ENCODE peak calls at places on chromosomes 7 and 10, in nine cellular contexts. X is right atrium auricular region, S is fibroblast of lung, D is uterus, A is transverse colon, K is IMR-90, B is pancreas, P is H1, T is tibial nerve. O is an unnamed sample.

GRCh38 chr7:106947244-106947728 is 82.2 kb downstream of the PIK3CG start:
- DNase-seq in X (peak; percentile 72), S (peak; percentile 57), D (peak; percentile 45), A (peak; percentile 44), K (peak; percentile 83), B (no peak), P (no peak), T (peak; percentile 38), O (no peak)

GRCh38 chr10:1413256-1413655 is 324.1 kb downstream of the ADARB2 start:
- DNase-seq in X (peak; percentile 11), S (no peak), D (no peak), A (no peak), K (no peak), B (no peak), P (no peak), T (no peak), O (no peak)

GRCh38 chr7:135204876-135205275 is 6.5 kb downstream of the WDR91 start:
- DNase-seq in X (no peak), S (peak; percentile 52), D (no peak), A (no peak), K (no peak), B (peak; percentile 67), P (no peak), T (no peak), O (no peak)

GRCh38 chr7:129169171-129169643 is 19.2 kb upstream of the SMO start:
- DNase-seq in X (no peak), S (peak; percentile 53), D (peak; percentile 46), A (peak; percentile 53), K (no peak), B (peak; percentile 50), P (peak; percentile 84), T (peak; percentile 37), O (no peak)

GRCh38 chr10:88245974-88246511 is 337.1 kb downstream of the RNLS start:
- DNase-seq in X (no peak), S (peak; percentile 89), D (peak; percentile 57), A (no peak), K (peak; percentile 76), B (no peak), P (no peak), T (no peak), O (no peak)

GRCh38 chr7:135837675-135838074 is 89.1 kb upstream of the FAM180A start:
- DNase-seq in X (no peak), S (no peak), D (no peak), A (no peak), K (no peak), B (no peak), P (no peak), T (no peak), O (no peak)

GRCh38 chr7:130446285-130446684 is 5.5 kb upstream of the CEP41 start:
- DNase-seq in X (no peak), S (no peak), D (no peak), A (no peak), K (no peak), B (no peak), P (no peak), T (no peak), O (no peak)

GRCh38 chr10:28429573-28430216 is 103.2 kb upstream of the WAC start:
- DNase-seq in X (no peak), S (peak; percentile 10), D (no peak), A (no peak), K (peak; percentile 3), B (no peak), P (peak; percentile 33), T (no peak), O (no peak)

GRCh38 chr7:158538156-158538946 is 49.3 kb downstream of the PTPRN2 start:
- DNase-seq in X (no peak), S (no peak), D (no peak), A (no peak), K (no peak), B (no peak), P (no peak), T (no peak), O (no peak)
- H3K9me3 ChIP-seq in X (no peaks in the 10 kb centered on the region), S (no peaks in the 10 kb centered on the region), D (no peaks in the 10 kb centered on the region), A (no peaks in the 10 kb centered on the region), K (peaks cover 44% of the 10 kb centered on the region), B (no peaks in the 10 kb centered on the region), P (peaks cover 4% of the 10 kb centered on the region), T (no peaks in the 10 kb centered on the region), O (no peaks in the 10 kb centered on the region)

GRCh38 chr7:158241919-158242318 is 345.7 kb downstream of the PTPRN2 start:
- DNase-seq in X (no peak), S (no peak), D (no peak), A (no peak), K (no peak), B (no peak), P (no peak), T (no peak), O (no peak)
- H3K9me3 ChIP-seq in X (no peaks in the 10 kb centered on the region), S (no peaks in the 10 kb centered on the region), D (no peaks in the 10 kb centered on the region), A (no peaks in the 10 kb centered on the region), K (peaks cover 50% of the 10 kb centered on the region), B (no peaks in the 10 kb centered on the region), P (peaks cover 56% of the 10 kb centered on the region), T (no peaks in the 10 kb centered on the region), O (no peaks in the 10 kb centered on the region)

GRCh38 chr7:41752615-41753014 is 49.7 kb upstream of the INHBA start:
- DNase-seq in X (no peak), S (no peak), D (no peak), A (no peak), K (no peak), B (no peak), P (no peak), T (no peak), O (no peak)

GRCh38 chr7:41756783-41757182 is 53.9 kb upstream of the INHBA start:
- DNase-seq in X (no peak), S (no peak), D (no peak), A (no peak), K (no peak), B (no peak), P (no peak), T (no peak), O (no peak)

GRCh38 chr7:41758321-41758720 is 55.4 kb upstream of the INHBA start:
- DNase-seq in X (no peak), S (no peak), D (no peak), A (no peak), K (no peak), B (no peak), P (no peak), T (no peak), O (no peak)

GRCh38 chr7:41754046-41754445 is 51.2 kb upstream of the INHBA start:
- DNase-seq in X (no peak), S (peak; percentile 36), D (no peak), A (no peak), K (peak; percentile 15), B (no peak), P (no peak), T (no peak), O (no peak)

DNA sequence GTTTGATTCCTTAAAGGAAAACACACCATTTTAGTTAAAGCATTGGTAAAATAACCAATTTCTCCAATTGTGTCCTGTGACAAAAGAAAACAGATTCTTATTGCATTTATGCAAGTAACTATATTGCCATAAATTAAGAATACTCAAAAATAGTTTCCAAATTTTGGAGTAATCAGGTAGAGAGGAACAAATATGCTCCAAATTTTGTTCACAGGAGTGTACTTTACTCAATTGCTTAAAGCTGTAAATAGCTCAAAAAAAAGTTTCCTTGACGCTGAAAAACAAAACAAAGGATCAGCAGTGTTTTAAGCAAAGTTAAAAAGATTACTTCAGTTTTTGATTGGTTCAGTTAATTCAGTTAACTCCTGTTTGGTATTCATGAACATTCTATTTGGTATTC is 52.2 kb upstream of the INHBA start:
- DNase-seq in X (no peak), S (no peak), D (no peak), A (no peak), K (no peak), B (no peak), P (no peak), T (no peak), O (no peak)
- H3K9me3 ChIP-seq in X (peaks cover 14% of the 10 kb centered on the region), S (no peaks in the 10 kb centered on the region), D (no peaks in the 10 kb centered on the region), A (peaks cover 16% of the 10 kb centered on the region), K (peaks cover 7% of the 10 kb centered on the region), B (no peaks in the 10 kb centered on the region), P (peaks cover 23% of the 10 kb centered on the region), T (peaks cover 3% of the 10 kb centered on the region), O (no peaks in the 10 kb centered on the region)

GRCh38 chr7:157905740-157906461 is 569.1 kb downstream of the DNAJB6 start:
- DNase-seq in X (no peak), S (no peak), D (no peak), A (no peak), K (no peak), B (no peak), P (peak; percentile 59), T (no peak), O (no peak)
- H3K9me3 ChIP-seq in X (no peaks in the 10 kb centered on the region), S (no peaks in the 10 kb centered on the region), D (no peaks in the 10 kb centered on the region), A (no peaks in the 10 kb centered on the region), K (peaks cover 56% of the 10 kb centered on the region), B (no peaks in the 10 kb centered on the region), P (no peaks in the 10 kb centered on the region), T (no peaks in the 10 kb centered on the region), O (no peaks in the 10 kb centered on the region)

DNA sequence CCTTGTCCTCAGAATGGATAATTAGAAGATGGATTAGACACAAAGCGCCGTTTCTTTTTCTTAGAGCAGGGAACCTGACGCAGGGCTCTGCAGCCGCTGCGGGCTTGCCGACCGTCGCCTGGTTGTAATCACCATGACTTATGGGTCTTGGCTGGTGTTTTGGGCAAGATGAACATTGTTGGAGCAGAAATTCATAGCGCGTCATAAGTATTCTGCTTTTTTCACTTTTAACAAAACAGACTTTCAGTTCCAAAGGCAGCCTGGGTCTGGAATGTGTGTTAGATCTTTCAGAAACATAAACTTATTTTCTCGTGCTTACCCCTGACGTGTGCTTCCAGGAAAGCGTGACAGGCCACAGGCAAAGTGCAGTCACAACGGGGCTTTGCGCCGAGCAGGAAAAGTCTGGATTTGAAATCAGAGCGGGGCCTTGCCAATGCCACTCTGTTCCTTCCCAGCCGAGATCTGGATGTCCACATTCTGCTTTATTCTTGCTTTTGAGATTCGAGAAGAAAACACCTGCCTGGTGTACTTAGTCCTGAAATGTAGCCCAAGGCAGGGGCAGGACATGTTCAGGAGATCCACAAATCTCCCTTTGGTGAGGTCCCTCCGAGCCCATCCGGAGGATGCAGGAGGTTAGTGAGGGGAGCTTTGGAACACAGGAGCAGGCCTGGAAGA is 49.3 kb upstream of the EBF3 start:
- DNase-seq in X (peak; percentile 32), S (no peak), D (no peak), A (no peak), K (no peak), B (no peak), P (no peak), T (no peak), O (no peak)
- H3K9me3 ChIP-seq in X (no peaks in the 10 kb centered on the region), S (no peaks in the 10 kb centered on the region), D (no peaks in the 10 kb centered on the region), A (no peaks in the 10 kb centered on the region), K (no peaks in the 10 kb centered on the region), B (no peaks in the 10 kb centered on the region), P (no peaks in the 10 kb centered on the region), T (no peaks in the 10 kb centered on the region), O (no peaks in the 10 kb centered on the region)

GRCh38 chr7:64521409-64521984 is 41.4 kb downstream of the ZNF680 start:
- DNase-seq in X (no peak), S (no peak), D (no peak), A (no peak), K (no peak), B (no peak), P (no peak), T (no peak), O (no peak)
- H3K9me3 ChIP-seq in X (peaks cover 99% of the 10 kb centered on the region), S (no peaks in the 10 kb centered on the region), D (peaks cover 50% of the 10 kb centered on the region), A (peaks cover 96% of the 10 kb centered on the region), K (peaks cover 17% of the 10 kb centered on the region), B (no peaks in the 10 kb centered on the region), P (peaks cover 18% of the 10 kb centered on the region), T (peaks cover 90% of the 10 kb centered on the region), O (peaks cover 32% of the 10 kb centered on the region)

GRCh38 chr7:75980126-75980864 is 14.1 kb downstream of the TMEM120A start:
- DNase-seq in X (no peak), S (no peak), D (no peak), A (peak; percentile 93), K (no peak), B (peak; percentile 66), P (no peak), T (no peak), O (no peak)
- H3K9me3 ChIP-seq in X (no peaks in the 10 kb centered on the region), S (no peaks in the 10 kb centered on the region), D (no peaks in the 10 kb centered on the region), A (no peaks in the 10 kb centered on the region), K (no peaks in the 10 kb centered on the region), B (no peaks in the 10 kb centered on the region), P (no peaks in the 10 kb centered on the region), T (no peaks in the 10 kb centered on the region), O (no peaks in the 10 kb centered on the region)

O was measured in T-helper 17 cell.